ENCODE peak calls at places on chromosomes 6 and 20, in six cellular contexts. One of them, this sample, is unnamed.

GRCh38 chr6:106630366-106630765 is 988 bp downstream of the QRSL1 start:
- DNase-seq in stomach: no peak
- DNase-seq in prostate gland: no peak
- DNase-seq in PC-9: no peak
- DNase-seq in AG04449: no peak
- DNase-seq in fibroblast of mammary gland: no peak
- DNase-seq in this sample: no peak

GRCh38 chr6:105780146-105780860 is 305.8 kb upstream of the PRDM1 start:
- DNase-seq in AG04449: no peak
- DNase-seq in PC-9: peak
- DNase-seq in prostate gland: no peak
- DNase-seq in stomach: no peak
- DNase-seq in fibroblast of mammary gland: no peak
- DNase-seq in this sample: no peak

GRCh38 chr6:5950448-5950847 is 56.3 kb downstream of the NRN1 start:
- DNase-seq in fibroblast of mammary gland: peak
- DNase-seq in AG04449: no peak
- DNase-seq in prostate gland: no peak
- DNase-seq in stomach: no peak
- DNase-seq in PC-9: no peak
- DNase-seq in this sample: no peak

GRCh38 chr6:42095776-42096541 is 45.6 kb downstream of the TAF8 start:
- DNase-seq in PC-9: no peak
- DNase-seq in prostate gland: no peak
- DNase-seq in stomach: peak
- DNase-seq in AG04449: no peak
- DNase-seq in fibroblast of mammary gland: no peak
- DNase-seq in this sample: no peak

GRCh38 chr6:14655990-14656640 is 538.5 kb downstream of the CD83 start:
- DNase-seq in fibroblast of mammary gland: no peak
- DNase-seq in stomach: no peak
- DNase-seq in PC-9: no peak
- DNase-seq in AG04449: no peak
- DNase-seq in prostate gland: no peak
- DNase-seq in this sample: no peak

GRCh38 chr6:22062807-22063408 is 233.9 kb downstream of the PRL start:
- DNase-seq in fibroblast of mammary gland: no peak
- DNase-seq in prostate gland: no peak
- DNase-seq in AG04449: no peak
- DNase-seq in PC-9: no peak
- DNase-seq in stomach: no peak
- DNase-seq in this sample: no peak

GRCh38 chr6:125197795-125198269 is 44.3 kb downstream of the TPD52L1 start:
- DNase-seq in PC-9: peak
- DNase-seq in prostate gland: peak
- DNase-seq in stomach: peak
- DNase-seq in AG04449: no peak
- DNase-seq in fibroblast of mammary gland: peak
- DNase-seq in this sample: no peak

GRCh38 chr20:50582092-50582491 is 71.9 kb downstream of the PTPN1 start:
- DNase-seq in prostate gland: no peak
- DNase-seq in fibroblast of mammary gland: no peak
- DNase-seq in PC-9: no peak
- DNase-seq in AG04449: no peak
- DNase-seq in stomach: no peak
- DNase-seq in this sample: no peak

GRCh38 chr6:45305546-45305945 is 22.6 kb upstream of the RUNX2 start:
- DNase-seq in stomach: no peak
- DNase-seq in prostate gland: no peak
- DNase-seq in fibroblast of mammary gland: peak
- DNase-seq in AG04449: no peak
- DNase-seq in PC-9: no peak
- DNase-seq in this sample: no peak

GRCh38 chr6:120869397-120869796 is 464.9 kb downstream of the TBC1D32 start:
- DNase-seq in fibroblast of mammary gland: no peak
- DNase-seq in prostate gland: no peak
- DNase-seq in stomach: no peak
- DNase-seq in AG04449: no peak
- DNase-seq in PC-9: no peak
- DNase-seq in this sample: no peak

GRCh38 chr6:44522871-44523270 is 135.4 kb downstream of the CDC5L start:
- DNase-seq in PC-9: no peak
- DNase-seq in AG04449: no peak
- DNase-seq in fibroblast of mammary gland: no peak
- DNase-seq in stomach: no peak
- DNase-seq in prostate gland: no peak
- DNase-seq in this sample: no peak

GRCh38 chr20:7841967-7842301 is 98.3 kb downstream of the HAO1 start:
- DNase-seq in PC-9: no peak
- DNase-seq in stomach: no peak
- DNase-seq in AG04449: peak
- DNase-seq in prostate gland: no peak
- DNase-seq in fibroblast of mammary gland: peak
- DNase-seq in this sample: no peak

GRCh38 chr6:21666200-21666671 is 72.7 kb downstream of the SOX4 start:
- DNase-seq in AG04449: no peak
- DNase-seq in prostate gland: no peak
- DNase-seq in fibroblast of mammary gland: no peak
- DNase-seq in stomach: no peak
- DNase-seq in PC-9: no peak
- DNase-seq in this sample: no peak

GRCh38 chr6:15389759-15390723 is 144.2 kb downstream of the JARID2 start:
- DNase-seq in fibroblast of mammary gland: peak
- DNase-seq in AG04449: no peak
- DNase-seq in PC-9: peak
- DNase-seq in stomach: no peak
- DNase-seq in prostate gland: no peak
- DNase-seq in this sample: no peak

GRCh38 chr20:63847374-63848002 is 13.8 kb upstream of the ABHD16B start:
- DNase-seq in fibroblast of mammary gland: no peak
- DNase-seq in AG04449: no peak
- DNase-seq in PC-9: no peak
- DNase-seq in prostate gland: no peak
- DNase-seq in stomach: no peak
- DNase-seq in this sample: no peak
- H3K4me3 ChIP-seq in fibroblast of mammary gland: no peak
- H3K4me3 ChIP-seq in AG04449: no peak
- H3K4me3 ChIP-seq in PC-9: peak
- H3K4me3 ChIP-seq in prostate gland: no peak
- H3K4me3 ChIP-seq in stomach: no peak
- H3K4me3 ChIP-seq in this sample: no peak

DNA sequence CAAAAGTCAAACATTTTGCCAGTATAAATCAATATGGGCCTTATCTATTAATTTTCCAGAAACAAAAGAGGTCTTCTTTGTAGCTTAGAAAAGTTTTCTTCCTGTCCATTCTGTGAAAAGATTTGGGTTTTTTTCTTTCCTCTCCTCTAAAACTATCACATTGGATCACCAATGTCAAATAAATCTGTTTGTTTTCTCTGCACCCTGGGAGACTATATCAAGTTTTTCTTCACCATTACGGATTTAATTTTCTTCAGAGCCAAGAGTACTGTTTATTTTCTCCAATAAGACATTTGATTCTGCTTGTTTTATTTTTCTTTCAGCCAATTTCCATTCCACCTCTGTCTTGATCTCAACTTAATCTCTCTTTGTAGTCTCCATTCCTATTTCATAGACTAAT is 1.9 kb upstream of the LZTS3 start:
- DNase-seq in stomach: no peak
- DNase-seq in fibroblast of mammary gland: no peak
- DNase-seq in prostate gland: no peak
- DNase-seq in PC-9: no peak
- DNase-seq in AG04449: no peak
- DNase-seq in this sample: no peak
- H3K4me3 ChIP-seq in stomach: peak
- H3K4me3 ChIP-seq in fibroblast of mammary gland: no peak
- H3K4me3 ChIP-seq in prostate gland: no peak
- H3K4me3 ChIP-seq in PC-9: peak
- H3K4me3 ChIP-seq in AG04449: no peak
- H3K4me3 ChIP-seq in this sample: no peak

DNA sequence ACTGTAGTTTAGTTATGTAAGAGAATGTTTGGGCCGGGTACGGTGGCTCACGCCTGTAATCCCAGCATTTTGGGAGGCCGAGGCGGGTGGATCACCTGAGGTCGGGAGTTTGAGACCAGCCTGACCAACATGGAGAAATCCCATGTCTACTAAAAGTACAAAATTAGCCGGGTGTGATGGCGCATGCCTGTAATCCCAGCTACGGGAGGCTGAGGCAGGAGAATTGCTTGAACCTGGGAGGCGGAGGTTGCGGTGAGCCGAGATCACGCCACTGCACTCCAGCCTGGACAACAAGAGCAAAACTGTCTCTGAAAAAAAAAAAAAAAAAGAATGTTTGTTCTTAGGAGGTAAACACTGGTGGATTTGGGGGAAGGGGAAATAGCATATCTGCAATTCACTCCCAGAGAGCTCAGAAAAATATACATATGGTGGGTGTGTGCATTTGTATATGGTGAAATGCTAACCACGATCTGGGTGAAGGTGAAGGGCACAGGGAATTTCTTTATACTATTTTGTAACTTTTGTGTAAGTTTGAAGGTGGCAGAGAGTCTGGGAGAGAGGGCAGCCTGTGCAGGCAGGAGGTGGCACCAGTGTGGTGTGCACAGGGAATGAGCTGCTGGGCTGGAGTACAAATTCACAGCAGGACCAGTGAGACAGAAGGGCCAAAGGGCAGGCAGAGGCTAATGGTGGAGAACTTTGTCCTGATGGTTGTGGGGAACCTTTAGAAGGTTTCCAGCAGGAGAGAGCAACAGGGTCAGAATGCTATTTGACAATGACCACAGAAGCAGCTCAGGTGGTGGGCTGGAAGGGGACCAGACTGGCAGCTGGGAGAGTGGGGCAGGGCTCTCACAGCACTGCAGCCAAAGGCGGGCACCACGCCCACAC is 42.4 kb downstream of the SSR1 start:
- DNase-seq in fibroblast of mammary gland: no peak
- DNase-seq in PC-9: no peak
- DNase-seq in stomach: peak
- DNase-seq in prostate gland: no peak
- DNase-seq in AG04449: no peak
- DNase-seq in this sample: no peak
- H3K4me3 ChIP-seq in fibroblast of mammary gland: no peak
- H3K4me3 ChIP-seq in PC-9: no peak
- H3K4me3 ChIP-seq in stomach: no peak
- H3K4me3 ChIP-seq in prostate gland: no peak
- H3K4me3 ChIP-seq in AG04449: no peak
- H3K4me3 ChIP-seq in this sample: no peak

DNA sequence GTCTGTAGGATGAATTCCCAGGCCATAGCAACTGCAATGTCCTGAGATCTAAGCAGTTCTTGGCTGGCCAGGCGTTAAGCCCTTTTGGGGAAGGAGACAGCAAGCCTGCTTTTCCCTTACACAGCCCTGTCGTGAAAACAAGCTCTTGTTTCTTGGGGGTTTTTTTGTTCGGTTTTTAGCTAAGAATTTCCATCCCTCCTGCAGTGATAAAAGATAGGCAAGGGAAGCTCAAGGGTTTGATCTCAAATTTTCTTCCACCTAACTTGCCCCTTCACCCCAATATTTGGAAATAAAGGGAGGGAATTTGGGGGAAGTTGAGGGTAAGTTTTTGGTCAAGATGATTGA is 1.5 kb downstream of the TNFRSF21 start:
- DNase-seq in AG04449: no peak
- DNase-seq in prostate gland: no peak
- DNase-seq in fibroblast of mammary gland: no peak
- DNase-seq in stomach: no peak
- DNase-seq in PC-9: no peak
- DNase-seq in this sample: no peak
- H3K4me3 ChIP-seq in AG04449: peak
- H3K4me3 ChIP-seq in prostate gland: peak
- H3K4me3 ChIP-seq in fibroblast of mammary gland: peak
- H3K4me3 ChIP-seq in stomach: peak
- H3K4me3 ChIP-seq in PC-9: peak
- H3K4me3 ChIP-seq in this sample: no peak

GRCh38 chr20:3067139-3068009 is 4.0 kb upstream of the OXT start:
- DNase-seq in stomach: no peak
- DNase-seq in prostate gland: no peak
- DNase-seq in AG04449: no peak
- DNase-seq in fibroblast of mammary gland: peak
- DNase-seq in PC-9: peak
- DNase-seq in this sample: no peak
- H3K4me3 ChIP-seq in stomach: no peak
- H3K4me3 ChIP-seq in prostate gland: no peak
- H3K4me3 ChIP-seq in AG04449: no peak
- H3K4me3 ChIP-seq in fibroblast of mammary gland: no peak
- H3K4me3 ChIP-seq in PC-9: no peak
- H3K4me3 ChIP-seq in this sample: no peak

GRCh38 chr6:32945953-32946352 is 5.1 kb upstream of the HLA-DMB start:
- DNase-seq in AG04449: no peak
- DNase-seq in fibroblast of mammary gland: no peak
- DNase-seq in prostate gland: no peak
- DNase-seq in PC-9: no peak
- DNase-seq in stomach: no peak
- DNase-seq in this sample: no peak

GRCh38 chr6:32944265-32944664 is 3.4 kb upstream of the HLA-DMB start:
- DNase-seq in prostate gland: no peak
- DNase-seq in AG04449: no peak
- DNase-seq in fibroblast of mammary gland: no peak
- DNase-seq in stomach: peak
- DNase-seq in PC-9: no peak
- DNase-seq in this sample: peak

GRCh38 chr6:32945106-32945761 is 4.4 kb upstream of the HLA-DMB start:
- DNase-seq in AG04449: no peak
- DNase-seq in prostate gland: no peak
- DNase-seq in stomach: no peak
- DNase-seq in PC-9: no peak
- DNase-seq in fibroblast of mammary gland: peak
- DNase-seq in this sample: no peak

GRCh38 chr6:32942555-32942954 is 1.7 kb upstream of the HLA-DMB start:
- DNase-seq in PC-9: no peak
- DNase-seq in prostate gland: no peak
- DNase-seq in stomach: no peak
- DNase-seq in AG04449: no peak
- DNase-seq in fibroblast of mammary gland: no peak
- DNase-seq in this sample: no peak

GRCh38 chr6:32943864-32944263 is 3.0 kb upstream of the HLA-DMB start:
- DNase-seq in stomach: no peak
- DNase-seq in fibroblast of mammary gland: no peak
- DNase-seq in AG04449: no peak
- DNase-seq in prostate gland: no peak
- DNase-seq in PC-9: no peak
- DNase-seq in this sample: no peak
- H3K4me3 ChIP-seq in stomach: no peak
- H3K4me3 ChIP-seq in fibroblast of mammary gland: no peak
- H3K4me3 ChIP-seq in AG04449: no peak
- H3K4me3 ChIP-seq in prostate gland: no peak
- H3K4me3 ChIP-seq in PC-9: no peak
- H3K4me3 ChIP-seq in this sample: peak

This sample was measured in CD8-positive, alpha-beta memory T cell.